ENCODE peak calls at places on chromosomes 4 and X, in five cellular contexts. M, T, X, G and I are unnamed samples.

GRCh38 chr4:34422472-34422871 is 1821.8 kb downstream of the ARAP2 start:
- DNase-seq in X (no peak), M (peak; percentile 10), G (no peak), T (no peak), I (no peak)

GRCh38 chr4:118762753-118763477 is 73.0 kb downstream of the SEC24D start:
- DNase-seq in X (no peak), G (no peak), T (no peak), M (no peak), I (no peak)

GRCh38 chrX:110310000-110310790 is 7.7 kb downstream of the AMMECR1 start:
- DNase-seq in M (no peak), T (no peak), G (no peak), X (no peak), I (no peak)

GRCh38 chr4:118335316-118335715 is 17.5 kb downstream of the PRSS12 start:
- DNase-seq in X (no peak), G (no peak), M (no peak), T (no peak), I (no peak)

GRCh38 chr4:37157403-37158167 is 87.0 kb upstream of the NWD2 start:
- DNase-seq in X (no peak), M (no peak), T (no peak), G (no peak), I (no peak)

GRCh38 chr4:109065006-109065405 is 237.5 kb downstream of the COL25A1 start:
- DNase-seq in M (no peak), G (no peak), X (no peak), T (no peak), I (no peak)

GRCh38 chr4:112284662-112285411 is 867 bp downstream of the TIFA start:
- DNase-seq in M (no peak), T (no peak), X (no peak), G (peak; percentile 43), I (no peak)

GRCh38 chrX:137566746-137567473 is 983 bp downstream of the ZIC3 start:
- DNase-seq in G (no peak), T (no peak), X (no peak), M (no peak), I (no peak)

GRCh38 chr4:676871-677235 is 2.5 kb downstream of the MYL5 start:
- DNase-seq in T (no peak), X (no peak), G (peak; percentile 22), M (no peak), I (no peak)

GRCh38 chrX:19630776-19631707 is 115.7 kb upstream of the MAP3K15 start:
- DNase-seq in M (no peak), X (no peak), G (no peak), T (no peak), I (no peak)

GRCh38 chrX:108167211-108167872 is 75.8 kb downstream of the ATG4A start:
- DNase-seq in T (no peak), G (peak; percentile 5), X (no peak), M (peak; percentile 63), I (no peak)
- TF ChIP-seq CTCF in T (no peak), G (no peak), X (no peak), M (no peak), I (no peak)

DNA sequence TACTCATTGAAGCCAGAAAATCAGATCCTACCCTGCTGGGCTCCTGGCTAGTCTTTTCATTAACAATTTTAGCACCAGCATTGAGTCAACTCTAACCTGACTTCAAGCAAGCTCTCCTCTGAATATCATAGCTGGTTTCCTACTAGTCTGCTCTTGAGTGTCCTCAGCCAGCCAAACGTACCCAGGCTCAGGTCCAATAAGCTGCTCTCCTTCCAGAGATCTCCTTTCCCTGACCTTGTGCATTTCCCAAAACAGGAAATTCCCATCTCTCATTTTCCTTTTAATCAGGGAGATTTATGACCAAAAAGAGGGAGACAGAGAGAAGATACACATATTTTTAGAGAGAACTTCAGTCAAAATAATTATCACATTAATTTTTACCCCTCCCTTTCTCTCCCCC is 421.9 kb upstream of the INTU start:
- DNase-seq in T (no peak), X (no peak), M (no peak), G (no peak), I (no peak)
- TF ChIP-seq CTCF in T (no peak), X (no peak), M (no peak), G (no peak), I (no peak)

GRCh38 chrX:93419642-93420041 is 253.7 kb downstream of the NAP1L3 start:
- DNase-seq in M (no peak), T (no peak), G (no peak), X (no peak), I (no peak)

GRCh38 chrX:93420635-93421034 is 252.7 kb downstream of the NAP1L3 start:
- DNase-seq in G (peak; percentile 1), T (no peak), X (no peak), M (no peak), I (no peak)

GRCh38 chrX:93428497-93428896 is 244.9 kb downstream of the NAP1L3 start:
- DNase-seq in M (no peak), G (no peak), T (no peak), X (no peak), I (no peak)

GRCh38 chrX:93420090-93420489 is 253.3 kb downstream of the NAP1L3 start:
- DNase-seq in G (no peak), T (no peak), M (no peak), X (no peak), I (no peak)

GRCh38 chrX:93422693-93423092 is 250.7 kb downstream of the NAP1L3 start:
- DNase-seq in G (peak; percentile 4), X (no peak), T (peak; percentile 17), M (peak; percentile 20), I (no peak)
- TF ChIP-seq CTCF in G (no peak), X (peak; percentile 49), T (peak; percentile 81), M (peak; percentile 14), I (peak; percentile 43)

GRCh38 chrX:32678487-32678886 is 532.9 kb downstream of the DMD start:
- DNase-seq in G (no peak), T (no peak), M (no peak), X (no peak), I (no peak)

GRCh38 chrX:32673193-32673592 is 538.2 kb downstream of the DMD start:
- DNase-seq in G (no peak), X (no peak), T (no peak), M (peak; percentile 4), I (no peak)
- TF ChIP-seq CTCF in G (no peak), X (no peak), T (peak; percentile 56), M (no peak), I (peak; percentile 20)